ENCODE peak calls at places on chromosome 5, in five cellular contexts. G, P, V, U and H are unnamed samples.

GRCh38 chr5:96125335-96125891 is 163.8 kb upstream of the ELL2 start:
- DNase-seq in G (no peak), P (no peak), V (no peak), U (no peak), H (no peak)

GRCh38 chr5:2917093-2917492 is 165.6 kb upstream of the IRX2 start:
- DNase-seq in G (no peak), P (no peak), V (no peak), U (no peak), H (no peak)

GRCh38 chr5:145946112-145946861 is 9.9 kb downstream of the SH3RF2 start:
- DNase-seq in G (no peak), P (peak), V (no peak), U (no peak), H (peak)

GRCh38 chr5:176847155-176847554 is 36.8 kb downstream of the UNC5A start:
- DNase-seq in G (no peak), P (no peak), V (no peak), U (no peak), H (no peak)

GRCh38 chr5:24591426-24591825 is 53.4 kb downstream of the CDH10 start:
- DNase-seq in G (no peak), P (no peak), V (no peak), U (no peak), H (no peak)

GRCh38 chr5:94627191-94627590 is 8.7 kb downstream of the SLF1 start:
- DNase-seq in G (no peak), P (no peak), V (no peak), U (no peak), H (no peak)

GRCh38 chr5:127702913-127703575 is at the start of gene CCDC192:
- DNase-seq in G (no peak), P (no peak), V (no peak), U (no peak), H (no peak)

GRCh38 chr5:178338126-178338749 is 105.6 kb upstream of the PHYKPL start:
- DNase-seq in G (no peak), P (no peak), V (no peak), U (no peak), H (no peak)

GRCh38 chr5:41181691-41182564 is 31.4 kb downstream of the C6 start:
- DNase-seq in G (no peak), P (no peak), V (no peak), U (no peak), H (no peak)

GRCh38 chr5:79562351-79563246 is 48.7 kb upstream of the HOMER1 start:
- DNase-seq in G (no peak), P (no peak), V (no peak), U (no peak), H (no peak)

GRCh38 chr5:128227984-128228383 is 144.4 kb downstream of the SLC12A2 start:
- DNase-seq in G (peak), P (no peak), V (no peak), U (no peak), H (peak)

GRCh38 chr5:25515525-25515924 is 870.7 kb upstream of the CDH10 start:
- DNase-seq in G (no peak), P (no peak), V (no peak), U (no peak), H (no peak)

GRCh38 chr5:102628449-102629175 is 126.5 kb upstream of the PAM start:
- DNase-seq in G (peak), P (no peak), V (no peak), U (peak), H (no peak)

GRCh38 chr5:127699416-127699815 is 3.8 kb upstream of the CCDC192 start:
- DNase-seq in G (no peak), P (no peak), V (no peak), U (no peak), H (no peak)

GRCh38 chr5:71601222-71602026 is 14.3 kb downstream of the MCCC2 start:
- DNase-seq in G (peak), P (peak), V (no peak), U (peak), H (peak)

GRCh38 chr5:14476791-14477435 is 104.7 kb upstream of the OTULINL start:
- DNase-seq in G (no peak), P (no peak), V (no peak), U (no peak), H (peak)

GRCh38 chr5:63408984-63409383 is 553.3 kb downstream of the HTR1A start:
- DNase-seq in G (no peak), P (no peak), V (no peak), U (no peak), H (no peak)

GRCh38 chr5:39151731-39152130 is 67.6 kb downstream of the FYB1 start:
- DNase-seq in G (no peak), P (no peak), V (no peak), U (no peak), H (no peak)

GRCh38 chr5:8952147-8952546 is 593.7 kb downstream of the SEMA5A start:
- DNase-seq in G (no peak), P (no peak), V (no peak), U (no peak), H (no peak)

GRCh38 chr5:138466058-138466899 is 1.0 kb downstream of the EGR1 start:
- DNase-seq in G (peak), P (no peak), V (peak), U (no peak), H (no peak)

GRCh38 chr5:166907314-166907713 is 1384.1 kb upstream of the WWC1 start:
- DNase-seq in G (no peak), P (no peak), V (no peak), U (no peak), H (peak)

GRCh38 chr5:56259002-56259511 is 25.9 kb upstream of the ANKRD55 start:
- DNase-seq in G (peak), P (no peak), V (no peak), U (no peak), H (peak)

GRCh38 chr5:96370981-96371380 is 62.1 kb downstream of the PCSK1 start:
- DNase-seq in G (no peak), P (no peak), V (no peak), U (no peak), H (no peak)

GRCh38 chr5:106780355-106780754 is 890.4 kb downstream of the EFNA5 start:
- DNase-seq in G (no peak), P (no peak), V (no peak), U (no peak), H (no peak)

GRCh38 chr5:10761842-10762165 is 770 bp upstream of the DAP start:
- DNase-seq in G (peak), P (no peak), V (peak), U (no peak), H (no peak)
- TF ChIP-seq POLR2A in G (no peak), P (no peak), V (no peak), U (no peak), H (no peak)

GRCh38 chr5:74919487-74919886 is 53.3 kb upstream of the FAM169A start:
- DNase-seq in G (peak), P (peak), V (no peak), U (no peak), H (peak)

GRCh38 chr5:74915488-74915887 is 49.3 kb upstream of the FAM169A start:
- DNase-seq in G (no peak), P (no peak), V (no peak), U (no peak), H (no peak)

GRCh38 chr5:74916831-74917710 is 50.9 kb upstream of the FAM169A start:
- DNase-seq in G (peak), P (peak), V (no peak), U (no peak), H (no peak)

GRCh38 chr5:74919041-74919440 is 52.9 kb upstream of the FAM169A start:
- DNase-seq in G (no peak), P (no peak), V (no peak), U (no peak), H (no peak)

DNA sequence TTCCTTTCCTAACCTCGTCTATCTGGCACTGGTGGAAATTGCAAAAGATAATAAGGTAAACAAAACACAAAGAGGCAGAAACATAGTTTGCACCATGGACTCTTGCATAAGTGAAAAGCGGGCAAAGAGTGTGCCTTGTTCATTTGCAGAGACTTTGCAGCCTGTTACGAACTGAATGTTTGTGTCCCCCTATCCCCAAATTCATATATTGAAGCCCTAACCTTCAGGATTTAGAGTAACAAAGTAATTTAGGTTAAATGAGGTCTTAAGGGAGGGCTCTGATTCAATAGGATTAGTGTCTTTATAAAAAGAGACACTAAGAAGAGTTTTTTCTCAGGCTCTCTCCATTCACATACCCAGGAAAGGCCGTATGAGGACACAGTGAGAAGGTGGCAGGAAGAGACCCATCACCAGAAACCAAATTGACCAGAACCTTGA is 52.1 kb upstream of the FAM169A start:
- DNase-seq in G (no peak), P (no peak), V (no peak), U (no peak), H (no peak)
- TF ChIP-seq POLR2A in G (no peak), P (no peak), V (no peak), U (no peak), H (no peak)

DNA sequence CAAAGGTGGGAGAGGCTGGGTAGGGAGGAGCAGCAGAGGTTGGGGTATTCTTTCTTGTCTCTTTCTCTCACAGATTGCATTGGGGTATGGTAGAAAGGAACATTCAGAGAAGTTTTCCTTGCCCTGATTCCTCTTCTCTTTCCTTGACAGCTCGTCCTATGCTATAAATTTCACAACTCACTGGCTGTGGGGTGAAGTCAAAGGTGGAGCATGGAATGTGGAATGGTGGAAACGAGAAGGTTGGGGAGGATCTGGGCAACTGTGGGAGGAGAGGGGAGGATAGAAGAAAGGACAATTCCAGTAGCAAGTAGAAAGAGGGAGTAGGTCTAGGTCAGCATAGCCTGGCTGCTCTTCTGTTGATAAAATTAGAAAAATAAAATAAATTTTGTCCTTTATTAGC is 39.0 kb upstream of the POC5 start:
- DNase-seq in G (no peak), P (no peak), V (no peak), U (no peak), H (no peak)
- TF ChIP-seq POLR2A in G (no peak), P (no peak), V (no peak), U (no peak), H (no peak)

DNA sequence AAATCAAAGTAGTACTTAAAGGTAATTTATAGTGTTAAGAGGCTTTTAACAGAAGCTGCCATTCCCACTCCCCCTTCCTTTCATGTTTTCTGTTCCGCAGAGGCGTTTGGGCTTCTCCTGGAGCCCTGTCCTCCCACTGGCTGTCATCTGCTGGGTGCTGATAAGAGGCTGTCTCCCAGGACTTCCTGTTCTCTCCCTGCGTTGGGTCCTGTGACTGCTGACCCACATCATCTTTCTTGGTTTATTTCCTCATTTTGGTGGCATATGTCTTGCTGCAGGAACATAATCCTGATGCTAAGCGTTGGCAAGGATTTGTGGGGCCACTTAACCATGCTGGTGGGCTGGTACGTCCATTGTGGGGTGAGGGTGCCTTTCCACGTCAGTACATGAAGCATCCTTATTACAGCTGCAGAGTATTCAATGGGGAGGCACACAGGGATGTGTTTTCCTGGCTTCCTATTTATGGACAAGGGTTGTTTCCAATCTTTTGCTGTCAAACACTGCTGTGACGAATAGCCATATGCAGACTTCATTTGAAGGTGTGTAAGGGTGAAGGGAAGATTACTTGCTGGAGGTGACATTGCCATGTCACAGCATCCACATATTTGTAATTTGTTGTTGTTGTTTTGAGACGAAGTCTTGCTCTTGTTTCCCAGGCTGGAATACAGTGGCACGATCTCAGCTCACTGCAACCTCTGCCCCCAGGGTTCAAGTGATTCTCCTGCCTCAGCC is 22.3 kb upstream of the RNF130 start:
- DNase-seq in G (peak), P (no peak), V (peak), U (peak), H (no peak)
- TF ChIP-seq POLR2A in G (no peak), P (no peak), V (peak), U (no peak), H (no peak)

DNA sequence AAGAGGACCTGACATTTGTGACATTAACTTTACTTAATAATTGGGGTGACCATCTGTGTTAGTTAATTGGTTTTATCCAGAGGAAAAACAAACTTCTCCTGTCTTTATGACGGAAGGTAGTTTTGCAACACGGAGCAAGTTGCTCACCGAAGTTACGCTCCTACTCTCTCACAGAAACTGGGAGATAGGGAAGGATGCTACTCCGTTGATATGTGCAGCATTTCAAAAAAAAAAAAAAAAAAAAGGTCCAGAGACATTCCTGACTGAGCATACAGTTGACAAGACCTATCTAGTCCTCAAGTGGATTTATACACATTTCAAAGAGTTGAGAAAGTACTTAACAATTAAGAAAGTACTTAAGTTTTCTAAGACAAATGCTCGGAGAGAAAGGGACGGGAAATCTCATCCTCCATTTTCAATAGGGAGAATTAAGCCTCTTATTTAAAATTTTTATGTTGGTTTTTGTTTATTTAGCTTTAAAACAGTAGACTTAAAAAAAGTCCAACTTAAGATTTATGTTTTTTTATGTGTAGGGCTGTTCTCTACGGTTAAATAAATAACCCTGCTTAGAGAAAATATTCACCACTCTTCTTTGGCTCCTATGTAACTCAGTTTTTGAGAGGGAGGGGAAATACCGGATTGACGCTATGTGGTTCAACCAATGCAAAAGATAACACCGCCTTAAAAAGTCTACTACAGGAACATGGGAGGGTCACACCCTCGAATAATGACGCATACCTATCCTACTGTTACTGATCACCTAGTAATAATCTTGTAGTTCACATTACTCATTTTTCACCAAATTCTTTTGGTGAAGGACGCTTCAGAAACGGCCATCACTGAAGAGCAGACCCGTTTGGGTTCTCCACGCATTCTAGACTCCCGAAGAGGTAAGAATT is at the start of gene FER:
- DNase-seq in G (peak), P (peak), V (peak), U (peak), H (peak)
- TF ChIP-seq POLR2A in G (no peak), P (no peak), V (peak), U (peak), H (no peak)